ENCODE peak calls at places on chromosome 17, in six cellular contexts. X is HepG2, F is HCT116, J is GM12878, H is K562, N is upper lobe of left lung. A is an unnamed sample. For H3K4me1, the result is how much of the 10 kb centered on the place peaks cover.

GRCh38 chr17:78739331-78739853 is 42.7 kb downstream of the CYTH1 start:
- ATAC-seq in X (no peak), F (no peak), J (peak), H (no peak), N (no peak), A (no peak)

GRCh38 chr17:47252209-47252608 is 1.4 kb upstream of the ITGB3 start:
- ATAC-seq in X (peak), F (no peak), J (no peak), H (no peak), N (no peak), A (no peak)

GRCh38 chr17:19569785-19570496 is 36.3 kb downstream of the SLC47A1 start:
- ATAC-seq in X (no peak), F (no peak), J (no peak), H (no peak), N (no peak), A (no peak)

GRCh38 chr17:38960402-38960801 is 6.8 kb downstream of the FBXO47 start:
- ATAC-seq in X (no peak), F (no peak), J (no peak), H (no peak), N (no peak), A (no peak)

GRCh38 chr17:30793282-30793977 is 31.1 kb downstream of the CRLF3 start:
- ATAC-seq in X (peak), F (no peak), J (no peak), H (no peak), N (no peak), A (no peak)

GRCh38 chr17:65634533-65634932 is 73.1 kb upstream of the AXIN2 start:
- ATAC-seq in X (peak), F (no peak), J (no peak), H (no peak), N (no peak), A (no peak)

GRCh38 chr17:28717578-28718316 is at the start of gene RAB34:
- ATAC-seq in X (no peak), F (no peak), J (peak), H (no peak), N (peak), A (peak)

GRCh38 chr17:14875557-14876412 is 389.3 kb downstream of the PMP22 start:
- ATAC-seq in X (peak), F (no peak), J (no peak), H (no peak), N (no peak), A (no peak)

GRCh38 chr17:1126327-1126726 is 53.5 kb downstream of the ABR start:
- ATAC-seq in X (peak), F (no peak), J (no peak), H (no peak), N (no peak), A (no peak)

GRCh38 chr17:13134106-13134505 is 116.3 kb upstream of the ELAC2 start:
- ATAC-seq in X (no peak), F (no peak), J (no peak), H (no peak), N (no peak), A (no peak)

GRCh38 chr17:68398731-68399637 is 58.3 kb downstream of the WIPI1 start:
- ATAC-seq in X (peak), F (peak), J (peak), H (peak), N (peak), A (peak)
- TF ChIP-seq POLR2A in X (no peak), F (no peak), J (peak), H (no peak), N (no peak), A (no peak)

GRCh38 chr17:80778716-80779115 is 212.9 kb upstream of the CHMP6 start:
- ATAC-seq in X (no peak), F (no peak), J (no peak), H (no peak), N (no peak), A (no peak)
- H3K4me1 ChIP-seq in X (under half), F (half or more), J (under half), H (under half), N (half or more), A (half or more)

GRCh38 chr17:56297142-56297541 is 143.9 kb downstream of the ANKFN1 start:
- ATAC-seq in X (no peak), F (no peak), J (no peak), H (no peak), N (no peak), A (no peak)
- TF ChIP-seq POLR2AphosphoS5 in X (no peak), F (no peak), J (no peak), H (no peak), N (no peak), A (no peak)

GRCh38 chr17:7835818-7836595 is 2.0 kb downstream of the KDM6B start:
- ATAC-seq in X (peak), F (peak), J (peak), H (peak), N (peak), A (no peak)
- TF ChIP-seq POLR2A in X (peak), F (peak), J (peak), H (peak), N (peak), A (peak)

DNA sequence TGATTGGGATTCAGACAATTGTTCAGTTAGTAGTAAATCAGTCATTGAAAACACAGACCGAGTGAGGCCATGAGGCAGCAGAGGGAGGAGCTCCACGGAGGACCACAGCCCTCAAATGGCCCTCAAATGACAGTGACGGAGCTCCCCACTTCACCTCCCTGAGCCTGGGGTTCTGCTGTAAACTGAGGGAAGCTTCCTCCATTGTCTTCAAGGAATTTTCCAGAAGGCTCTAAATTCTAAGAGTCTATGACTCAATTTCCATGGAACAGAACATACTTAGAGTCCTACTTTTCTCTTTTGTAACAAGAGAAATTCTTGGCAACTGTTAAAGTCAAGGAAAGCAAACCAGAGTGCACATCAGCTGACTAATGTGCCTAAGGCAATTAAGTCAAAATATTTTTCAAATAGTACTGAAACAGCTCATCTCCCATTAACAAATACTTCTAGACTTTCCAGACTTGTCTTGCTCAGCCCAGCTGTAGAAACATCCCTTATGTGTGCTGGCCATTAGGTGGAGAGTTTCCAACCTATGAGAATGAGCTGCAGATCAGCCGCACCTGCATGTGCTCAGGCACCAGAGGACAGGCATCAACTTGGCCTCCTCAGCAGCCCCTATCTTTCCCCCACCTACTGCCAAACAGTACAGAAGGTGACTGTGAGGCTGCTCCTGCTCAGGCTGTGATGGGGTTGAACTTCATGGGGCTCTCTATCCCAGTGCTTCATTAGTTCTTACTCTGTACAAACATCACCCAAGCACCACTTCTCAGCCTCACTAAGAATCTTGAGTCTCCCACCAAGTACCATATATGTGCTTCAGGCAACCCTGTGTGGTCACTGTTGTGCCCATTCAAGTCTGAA is 32.3 kb downstream of the TEX2 start:
- ATAC-seq in X (no peak), F (no peak), J (no peak), H (peak), N (peak), A (peak)
- H3K4me1 ChIP-seq in X (under half), F (under half), J (under half), H (under half), N (under half), A (under half)

GRCh38 chr17:40555296-40556190 is 9.7 kb downstream of the CCR7 start:
- ATAC-seq in X (no peak), F (no peak), J (no peak), H (no peak), N (no peak), A (no peak)

GRCh38 chr17:40552806-40553693 is 12.2 kb downstream of the CCR7 start:
- ATAC-seq in X (no peak), F (no peak), J (peak), H (no peak), N (no peak), A (no peak)

GRCh38 chr17:40551874-40552768 is 13.2 kb downstream of the CCR7 start:
- ATAC-seq in X (peak), F (no peak), J (peak), H (no peak), N (peak), A (no peak)

GRCh38 chr17:40554646-40555295 is 10.5 kb downstream of the CCR7 start:
- ATAC-seq in X (no peak), F (no peak), J (no peak), H (no peak), N (no peak), A (no peak)

DNA sequence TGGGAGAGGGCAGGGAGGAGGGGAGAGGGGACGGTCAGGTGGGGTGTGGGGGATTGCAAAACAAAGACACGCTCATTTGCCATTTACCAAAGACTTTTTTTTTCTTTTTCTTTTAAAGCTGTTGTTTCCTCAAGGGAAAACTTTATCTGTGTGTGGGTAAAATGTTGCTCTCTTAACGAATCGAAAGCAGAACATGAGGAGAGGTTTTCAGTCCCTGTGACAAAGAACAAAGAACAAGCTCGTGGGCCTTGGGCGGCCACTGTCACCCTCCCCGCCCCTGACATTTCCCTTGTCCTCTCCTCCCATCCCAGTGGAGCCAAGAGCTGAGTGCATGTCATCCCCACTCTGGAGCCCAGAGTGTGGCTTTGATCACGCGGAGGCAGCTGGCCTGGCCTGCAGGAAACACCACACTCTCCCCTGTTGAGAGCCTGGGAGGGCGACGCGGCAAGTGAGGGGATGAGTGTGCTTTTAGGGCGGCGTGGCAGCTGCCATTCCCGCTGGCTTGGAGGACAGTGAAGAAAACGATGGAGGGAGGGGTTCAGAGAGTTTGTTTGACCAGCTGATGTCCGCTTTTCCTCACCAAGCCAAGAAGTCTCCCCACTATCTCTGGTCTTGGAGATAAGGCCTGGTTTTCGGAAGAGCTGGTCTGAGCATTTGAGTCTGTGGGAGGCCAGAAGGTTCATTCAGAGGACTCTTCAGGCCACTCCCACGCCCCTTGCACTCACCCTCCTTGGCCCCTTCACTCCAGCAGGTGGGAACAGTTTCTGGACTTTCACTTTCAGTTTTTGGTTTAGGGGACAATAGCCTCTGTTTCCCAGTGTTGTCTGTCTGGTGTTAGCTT is 11.4 kb downstream of the CCR7 start:
- ATAC-seq in X (no peak), F (no peak), J (peak), H (peak), N (peak), A (peak)
- TF ChIP-seq POLR2AphosphoS5 in X (no peak), F (no peak), J (peak), H (peak), N (peak), A (no peak)